ENCODE peak calls at places on chromosome 12, in seven cellular contexts. One of them, this sample, is unnamed.

GRCh38 chr12:15629108-15629507 is 160.1 kb downstream of the EPS8 start:
- DNase-seq in endothelial cell: no peak
- DNase-seq in tibial nerve: peak
- DNase-seq in A549: peak
- DNase-seq in adrenal gland: peak
- DNase-seq in cardiac fibroblast: peak
- DNase-seq in astrocyte of the spinal cord: peak
- DNase-seq in this sample: peak

GRCh38 chr12:65487679-65488078 is 209.2 kb downstream of the MSRB3 start:
- DNase-seq in endothelial cell: no peak
- DNase-seq in tibial nerve: no peak
- DNase-seq in A549: no peak
- DNase-seq in adrenal gland: no peak
- DNase-seq in cardiac fibroblast: no peak
- DNase-seq in astrocyte of the spinal cord: no peak
- DNase-seq in this sample: peak

GRCh38 chr12:71158361-71158882 is 623 bp upstream of the TSPAN8 start:
- DNase-seq in endothelial cell: no peak
- DNase-seq in tibial nerve: no peak
- DNase-seq in A549: no peak
- DNase-seq in adrenal gland: no peak
- DNase-seq in cardiac fibroblast: no peak
- DNase-seq in astrocyte of the spinal cord: no peak
- DNase-seq in this sample: no peak

GRCh38 chr12:7038591-7038990 is 20.3 kb upstream of the LPCAT3 start:
- DNase-seq in endothelial cell: no peak
- DNase-seq in tibial nerve: no peak
- DNase-seq in A549: no peak
- DNase-seq in adrenal gland: no peak
- DNase-seq in cardiac fibroblast: no peak
- DNase-seq in astrocyte of the spinal cord: no peak
- DNase-seq in this sample: no peak

GRCh38 chr12:34376133-34376799 is 354.0 kb downstream of the ALG10 start:
- DNase-seq in endothelial cell: no peak
- DNase-seq in tibial nerve: no peak
- DNase-seq in A549: no peak
- DNase-seq in adrenal gland: no peak
- DNase-seq in cardiac fibroblast: no peak
- DNase-seq in astrocyte of the spinal cord: no peak
- DNase-seq in this sample: no peak

GRCh38 chr12:12510141-12510540 is 52.5 kb downstream of the DUSP16 start:
- DNase-seq in endothelial cell: no peak
- DNase-seq in tibial nerve: no peak
- DNase-seq in A549: no peak
- DNase-seq in adrenal gland: no peak
- DNase-seq in cardiac fibroblast: peak
- DNase-seq in astrocyte of the spinal cord: no peak
- DNase-seq in this sample: peak

GRCh38 chr12:24069532-24070395 is 120.3 kb upstream of the SOX5 start:
- DNase-seq in endothelial cell: no peak
- DNase-seq in tibial nerve: no peak
- DNase-seq in A549: no peak
- DNase-seq in adrenal gland: no peak
- DNase-seq in cardiac fibroblast: peak
- DNase-seq in astrocyte of the spinal cord: no peak
- DNase-seq in this sample: no peak

GRCh38 chr12:51926718-51927117 is 19.4 kb downstream of the ACVRL1 start:
- DNase-seq in endothelial cell: peak
- DNase-seq in tibial nerve: no peak
- DNase-seq in A549: peak
- DNase-seq in adrenal gland: no peak
- DNase-seq in cardiac fibroblast: peak
- DNase-seq in astrocyte of the spinal cord: no peak
- DNase-seq in this sample: peak

GRCh38 chr12:12528361-12529092 is 34.1 kb downstream of the DUSP16 start:
- DNase-seq in endothelial cell: no peak
- DNase-seq in tibial nerve: no peak
- DNase-seq in A549: no peak
- DNase-seq in adrenal gland: no peak
- DNase-seq in cardiac fibroblast: no peak
- DNase-seq in astrocyte of the spinal cord: no peak
- DNase-seq in this sample: no peak

DNA sequence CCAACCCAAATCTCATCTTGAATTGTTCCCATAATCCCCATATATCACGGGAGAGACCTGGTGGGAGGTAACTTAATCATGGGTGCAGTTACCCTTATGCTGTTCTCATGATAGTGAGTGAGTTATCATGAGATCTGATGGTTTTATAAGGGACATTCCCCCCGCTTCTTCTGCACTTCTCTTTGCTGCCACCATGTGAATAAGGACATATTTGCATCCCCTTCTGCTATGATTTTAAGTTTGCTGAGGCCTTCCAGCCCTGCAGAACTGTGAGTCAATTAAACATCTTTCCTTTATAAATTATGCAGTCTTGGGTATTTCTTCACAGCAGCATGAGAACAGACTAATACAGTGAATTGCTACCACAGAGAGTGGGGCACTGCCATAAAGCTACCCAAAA is 179.1 kb downstream of the LRIG3 start:
- DNase-seq in endothelial cell: no peak
- DNase-seq in tibial nerve: no peak
- DNase-seq in A549: no peak
- DNase-seq in adrenal gland: no peak
- DNase-seq in cardiac fibroblast: no peak
- DNase-seq in astrocyte of the spinal cord: no peak
- DNase-seq in this sample: no peak
- TF ChIP-seq CTCF in endothelial cell: no peak
- TF ChIP-seq CTCF in tibial nerve: no peak
- TF ChIP-seq CTCF in A549: no peak
- TF ChIP-seq CTCF in adrenal gland: no peak
- TF ChIP-seq CTCF in cardiac fibroblast: peak
- TF ChIP-seq CTCF in astrocyte of the spinal cord: no peak
- TF ChIP-seq CTCF in this sample: no peak

GRCh38 chr12:103833891-103834290 is 7.1 kb downstream of the NT5DC3 start:
- DNase-seq in endothelial cell: no peak
- DNase-seq in tibial nerve: no peak
- DNase-seq in A549: no peak
- DNase-seq in adrenal gland: no peak
- DNase-seq in cardiac fibroblast: no peak
- DNase-seq in astrocyte of the spinal cord: no peak
- DNase-seq in this sample: no peak
- TF ChIP-seq CTCF in endothelial cell: no peak
- TF ChIP-seq CTCF in tibial nerve: no peak
- TF ChIP-seq CTCF in A549: no peak
- TF ChIP-seq CTCF in adrenal gland: no peak
- TF ChIP-seq CTCF in cardiac fibroblast: no peak
- TF ChIP-seq CTCF in astrocyte of the spinal cord: no peak
- TF ChIP-seq CTCF in this sample: no peak

GRCh38 chr12:48107252-48107613 is 1.4 kb upstream of the SENP1 start:
- DNase-seq in endothelial cell: no peak
- DNase-seq in tibial nerve: no peak
- DNase-seq in A549: no peak
- DNase-seq in adrenal gland: no peak
- DNase-seq in cardiac fibroblast: no peak
- DNase-seq in astrocyte of the spinal cord: no peak
- DNase-seq in this sample: no peak

GRCh38 chr12:48106574-48107251 is 834 bp upstream of the SENP1 start:
- DNase-seq in endothelial cell: no peak
- DNase-seq in tibial nerve: no peak
- DNase-seq in A549: no peak
- DNase-seq in adrenal gland: no peak
- DNase-seq in cardiac fibroblast: no peak
- DNase-seq in astrocyte of the spinal cord: no peak
- DNase-seq in this sample: no peak

GRCh38 chr12:48104531-48104930 is 1.3 kb downstream of the SENP1 start:
- DNase-seq in endothelial cell: no peak
- DNase-seq in tibial nerve: no peak
- DNase-seq in A549: no peak
- DNase-seq in adrenal gland: no peak
- DNase-seq in cardiac fibroblast: no peak
- DNase-seq in astrocyte of the spinal cord: no peak
- DNase-seq in this sample: no peak

GRCh38 chr12:48105321-48105866 is 485 bp downstream of the SENP1 start:
- DNase-seq in endothelial cell: no peak
- DNase-seq in tibial nerve: no peak
- DNase-seq in A549: peak
- DNase-seq in adrenal gland: no peak
- DNase-seq in cardiac fibroblast: no peak
- DNase-seq in astrocyte of the spinal cord: no peak
- DNase-seq in this sample: no peak

GRCh38 chr12:48105867-48106563 is at the start of gene SENP1:
- DNase-seq in endothelial cell: peak
- DNase-seq in tibial nerve: peak
- DNase-seq in A549: peak
- DNase-seq in adrenal gland: peak
- DNase-seq in cardiac fibroblast: peak
- DNase-seq in astrocyte of the spinal cord: peak
- DNase-seq in this sample: peak
- TF ChIP-seq CTCF in endothelial cell: no peak
- TF ChIP-seq CTCF in tibial nerve: peak
- TF ChIP-seq CTCF in A549: no peak
- TF ChIP-seq CTCF in adrenal gland: peak
- TF ChIP-seq CTCF in cardiac fibroblast: peak
- TF ChIP-seq CTCF in astrocyte of the spinal cord: peak
- TF ChIP-seq CTCF in this sample: no peak

GRCh38 chr12:56947633-56948535 is 9.5 kb downstream of the RDH16 start:
- DNase-seq in endothelial cell: no peak
- DNase-seq in tibial nerve: no peak
- DNase-seq in A549: peak
- DNase-seq in adrenal gland: no peak
- DNase-seq in cardiac fibroblast: no peak
- DNase-seq in astrocyte of the spinal cord: no peak
- DNase-seq in this sample: peak
- TF ChIP-seq CTCF in endothelial cell: no peak
- TF ChIP-seq CTCF in tibial nerve: no peak
- TF ChIP-seq CTCF in A549: peak
- TF ChIP-seq CTCF in adrenal gland: no peak
- TF ChIP-seq CTCF in cardiac fibroblast: no peak
- TF ChIP-seq CTCF in astrocyte of the spinal cord: no peak
- TF ChIP-seq CTCF in this sample: no peak